ENCODE peak calls at places on chromosomes 12 and 14, in four cellular contexts. Y is H9, B is IMR-90, L is H1. M is an unnamed sample.

GRCh38 chr12:90122716-90123115 is 414.1 kb upstream of the ATP2B1 start:
- DNase-seq in Y (no peak), B (no peak), L (no peak), M (no peak)

GRCh38 chr12:34404377-34405285 is 382.3 kb downstream of the ALG10 start:
- DNase-seq in Y (peak), B (no peak), L (peak), M (no peak)

GRCh38 chr14:104293851-104294627 is 155.7 kb downstream of the KIF26A start:
- DNase-seq in Y (peak), B (no peak), L (no peak), M (peak)

GRCh38 chr14:92747701-92748258 is 647 bp downstream of the LGMN start:
- DNase-seq in Y (no peak), B (no peak), L (no peak), M (peak)

GRCh38 chr12:123983822-123984485 is 10.9 kb downstream of the ZNF664 start:
- DNase-seq in Y (peak), B (peak), L (no peak), M (peak)

GRCh38 chr12:109999983-110000505 is 814 bp downstream of the ANKRD13A start:
- DNase-seq in Y (no peak), B (no peak), L (no peak), M (peak)

GRCh38 chr12:25377475-25378179 is 126.9 kb upstream of the KRAS start:
- DNase-seq in Y (no peak), B (peak), L (no peak), M (peak)

GRCh38 chr12:96810477-96810876 is 96.6 kb upstream of the NEDD1 start:
- DNase-seq in Y (no peak), B (no peak), L (no peak), M (no peak)

GRCh38 chr14:33938131-33938949 is 12.5 kb downstream of the EGLN3 start:
- DNase-seq in Y (peak), B (no peak), L (peak), M (peak)

GRCh38 chr12:56699020-56699661 is 11.1 kb upstream of the PTGES3 start:
- DNase-seq in Y (no peak), B (no peak), L (no peak), M (no peak)

GRCh38 chr12:45303955-45304354 is 88.1 kb downstream of the ANO6 start:
- DNase-seq in Y (no peak), B (no peak), L (no peak), M (peak)

GRCh38 chr12:14403711-14404164 is 38.3 kb downstream of the ATF7IP start:
- DNase-seq in Y (no peak), B (peak), L (no peak), M (no peak)

GRCh38 chr14:95321201-95321600 is 1.5 kb upstream of the CLMN start:
- DNase-seq in Y (no peak), B (no peak), L (no peak), M (no peak)

GRCh38 chr12:62021808-62022207 is 238.4 kb upstream of the USP15 start:
- DNase-seq in Y (peak), B (no peak), L (no peak), M (peak)

GRCh38 chr14:70188608-70189540 is at the start of gene SLC8A3:
- DNase-seq in Y (peak), B (peak), L (peak), M (peak)

GRCh38 chr14:69376439-69376838 is 21.7 kb downstream of the ERH start:
- DNase-seq in Y (no peak), B (peak), L (no peak), M (no peak)

GRCh38 chr12:117968826-117969659 is at the start of gene KSR2:
- DNase-seq in Y (peak), B (no peak), L (peak), M (peak)

GRCh38 chr12:124087251-124088141 is 114.5 kb downstream of the ZNF664 start:
- DNase-seq in Y (no peak), B (no peak), L (no peak), M (no peak)

DNA sequence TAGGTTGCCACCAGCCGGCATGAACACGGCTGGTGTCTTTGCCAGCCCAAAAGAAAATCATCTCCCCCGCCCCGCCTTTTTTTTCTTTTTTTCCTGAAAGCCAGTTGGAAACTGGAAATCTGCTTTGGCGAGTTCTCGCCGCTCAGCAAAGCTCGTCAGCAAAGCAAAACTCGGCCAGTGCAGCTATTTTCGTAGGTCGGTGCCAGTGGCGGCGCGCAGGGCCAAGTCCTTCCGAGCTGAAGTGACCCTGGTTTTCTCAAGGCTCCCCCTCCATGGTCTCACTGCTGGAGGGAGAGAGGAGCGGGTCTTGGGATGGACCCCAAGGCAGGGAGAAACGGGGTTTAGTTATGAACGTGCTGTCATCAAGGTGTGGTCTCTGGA is 248.4 kb upstream of the RTL1 start:
- DNase-seq in Y (no peak), B (no peak), L (no peak), M (no peak)
- H2BK15ac ChIP-seq in Y (no peak), B (no peak), L (peak), M (no peak)

DNA sequence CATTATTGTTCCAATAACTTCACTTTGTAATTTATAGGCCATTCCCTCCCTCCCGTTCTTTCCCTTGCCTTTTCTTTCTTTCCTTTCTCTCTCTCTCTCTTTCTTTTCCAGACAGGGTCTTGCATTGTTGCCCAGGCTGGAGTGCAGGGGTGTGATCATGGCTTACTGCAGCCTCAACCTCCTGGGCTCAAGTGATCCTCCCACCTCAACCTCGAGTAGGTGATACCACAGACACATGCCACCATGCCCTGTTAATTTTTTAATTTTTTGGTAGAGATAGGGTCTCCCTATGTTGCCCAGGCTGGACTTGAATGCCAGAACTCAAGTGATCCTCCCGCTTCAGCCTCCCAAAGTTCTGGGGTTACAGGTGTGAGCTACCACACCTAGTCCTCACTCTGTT is 6.8 kb upstream of the POU6F1 start:
- DNase-seq in Y (no peak), B (no peak), L (no peak), M (no peak)
- H3K4ac ChIP-seq in Y (no peak), B (no peak), L (no peak), M (no peak)

DNA sequence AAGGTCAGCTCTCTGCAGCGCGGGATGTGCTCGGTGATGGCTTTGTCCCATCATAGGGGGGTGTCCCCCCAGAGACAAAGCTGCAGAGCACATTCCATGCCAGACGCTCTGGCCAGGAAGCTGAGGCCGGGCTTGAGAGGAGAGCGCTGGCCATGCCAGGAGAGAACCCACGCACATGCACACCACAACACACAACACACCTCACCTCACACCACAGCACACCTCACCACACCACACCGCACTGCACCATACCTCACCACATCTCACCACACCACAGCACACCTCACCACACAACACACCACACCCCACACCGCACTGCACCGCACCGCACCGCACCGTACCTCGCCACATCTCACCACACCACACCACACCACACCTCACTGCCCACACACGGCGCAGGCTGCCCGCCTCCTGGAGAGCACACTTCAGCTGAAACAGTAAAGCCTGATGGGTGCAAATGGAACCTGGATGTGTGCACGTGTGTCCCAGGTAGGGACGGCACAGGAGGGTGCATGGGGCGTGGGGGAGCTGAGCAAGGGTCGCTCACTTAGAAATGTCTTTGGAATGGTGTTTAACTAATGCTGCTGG is 10.8 kb downstream of the ANKRD9 start:
- DNase-seq in Y (no peak), B (no peak), L (no peak), M (no peak)
- H4K5ac ChIP-seq in Y (no peak), B (no peak), L (no peak), M (no peak)

GRCh38 chr12:131223791-131224567 is 270.3 kb downstream of the ADGRD1 start:
- DNase-seq in Y (peak), B (no peak), L (peak), M (peak)

GRCh38 chr12:131221061-131221945 is 267.6 kb downstream of the ADGRD1 start:
- DNase-seq in Y (peak), B (no peak), L (no peak), M (no peak)

GRCh38 chr12:131222271-131223139 is 268.8 kb downstream of the ADGRD1 start:
- DNase-seq in Y (peak), B (no peak), L (no peak), M (no peak)

GRCh38 chr12:131221946-131222249 is 268.2 kb downstream of the ADGRD1 start:
- DNase-seq in Y (no peak), B (no peak), L (no peak), M (no peak)

DNA sequence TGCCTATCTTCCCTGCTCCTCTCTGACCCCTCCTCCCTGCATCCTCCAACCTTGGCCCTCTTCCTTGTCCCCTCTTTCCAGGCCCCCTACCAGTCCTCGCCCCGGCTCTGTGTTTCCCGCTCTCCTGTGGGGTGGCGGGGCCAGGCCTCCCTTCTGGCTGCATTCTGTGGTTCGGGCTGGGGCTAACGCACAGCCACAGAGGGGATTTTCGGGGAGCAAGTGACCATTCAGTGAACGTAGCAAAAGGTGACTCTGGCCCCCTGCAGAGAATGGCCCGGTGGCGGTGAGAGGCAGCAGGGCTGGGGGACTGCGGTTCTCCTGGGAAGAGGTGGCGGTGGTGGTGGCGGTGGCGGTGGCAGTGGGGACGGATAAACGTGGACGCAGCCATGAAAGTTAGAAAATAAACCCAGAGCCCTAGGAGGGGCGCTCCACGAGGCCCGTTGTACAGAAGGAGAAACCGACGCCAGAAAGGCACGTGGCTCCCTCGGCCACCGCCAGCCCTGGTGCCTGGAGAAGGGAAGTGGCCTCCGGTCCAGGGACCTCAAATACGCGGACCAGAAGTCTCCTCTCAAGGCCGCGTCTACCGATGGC is 269.6 kb downstream of the ADGRD1 start:
- DNase-seq in Y (peak), B (no peak), L (no peak), M (no peak)
- H2BK15ac ChIP-seq in Y (no peak), B (no peak), L (no peak), M (no peak)

GRCh38 chr12:116196226-116196625 is 81.3 kb downstream of the MED13L start:
- DNase-seq in Y (no peak), B (no peak), L (no peak), M (no peak)

GRCh38 chr12:116199160-116199559 is 78.3 kb downstream of the MED13L start:
- DNase-seq in Y (no peak), B (no peak), L (no peak), M (no peak)

GRCh38 chr12:116194935-116195431 is 82.5 kb downstream of the MED13L start:
- DNase-seq in Y (no peak), B (no peak), L (no peak), M (peak)

GRCh38 chr12:116200812-116201211 is 76.7 kb downstream of the MED13L start:
- DNase-seq in Y (no peak), B (peak), L (no peak), M (no peak)

GRCh38 chr12:116196752-116197718 is 80.5 kb downstream of the MED13L start:
- DNase-seq in Y (no peak), B (no peak), L (no peak), M (no peak)
- H3K4ac ChIP-seq in Y (no peak), B (no peak), L (no peak), M (no peak)

GRCh38 chr14:26735811-26736210 is 138.0 kb upstream of the NOVA1 start:
- DNase-seq in Y (no peak), B (no peak), L (no peak), M (no peak)

GRCh38 chr14:26738571-26738970 is 140.7 kb upstream of the NOVA1 start:
- DNase-seq in Y (no peak), B (no peak), L (no peak), M (no peak)
- H4K5ac ChIP-seq in Y (no peak), B (no peak), L (no peak), M (no peak)